ENCODE peak calls at places on chromosomes 5 and 9, in ten cellular contexts. P is K562; T is stimulated activated CD8-positive, alpha-beta memory T cell treated with anti-CD3 and anti-CD28 coated beads, Interleukin-15, amount 100 ng/mL, for 1 hour; S is tibial artery; U is transverse colon; R is NCI-H2171 treated with DMSO at 0.1 percent for 48 hours; G is fibroblast of the conjunctiva; F is stimulated activated CD4-positive, alpha-beta T cell treated with anti-CD3 and anti-CD28 coated beads, Interleukin-4, amount 100 ng/mL, for 1 hour; W is GM23338; N is heart right ventricle. Q is an unnamed sample.

GRCh38 chr9:105004466-105005090 is 76.6 kb upstream of the ABCA1 start:
- DNase-seq in U (no peak), N (no peak), F (no peak), G (no peak), T (no peak), W (no peak), R (no peak), P (no peak), S (no peak), Q (no peak)

GRCh38 chr5:74542477-74542876 is 98.1 kb downstream of the ENC1 start:
- DNase-seq in N (no peak), F (no peak), T (no peak), R (no peak), S (no peak), W (no peak), G (no peak), P (no peak), U (no peak), Q (no peak)

GRCh38 chr5:78803386-78803785 is 154.8 kb upstream of the LHFPL2 start:
- DNase-seq in P (no peak), N (peak; percentile 56), T (no peak), W (no peak), S (peak; percentile 95), U (peak; percentile 41), G (peak; percentile 76), F (no peak), R (no peak), Q (no peak)

GRCh38 chr5:27592231-27592630 is 553.8 kb upstream of the CDH9 start:
- DNase-seq in N (no peak), U (no peak), T (no peak), R (no peak), F (no peak), G (no peak), P (no peak), W (peak; percentile 9), S (no peak), Q (no peak)

GRCh38 chr9:119322137-119322695 is 47.0 kb downstream of the BRINP1 start:
- DNase-seq in W (no peak), N (peak; percentile 46), G (no peak), F (no peak), R (no peak), U (no peak), P (no peak), T (no peak), S (peak; percentile 91), Q (no peak)

GRCh38 chr9:107447834-107448233 is 41.7 kb downstream of the KLF4 start:
- DNase-seq in F (no peak), S (no peak), P (no peak), T (no peak), U (no peak), G (no peak), N (no peak), W (no peak), R (no peak), Q (no peak)

GRCh38 chr5:52743970-52744369 is 43.7 kb upstream of the ITGA1 start:
- DNase-seq in U (no peak), R (no peak), T (no peak), S (no peak), G (no peak), F (peak; percentile 11), W (peak; percentile 14), P (no peak), N (peak; percentile 4), Q (no peak)

GRCh38 chr5:38715671-38716070 is 130.1 kb upstream of the OSMR start:
- DNase-seq in N (no peak), T (no peak), F (no peak), P (no peak), R (no peak), W (no peak), S (no peak), U (no peak), G (no peak), Q (peak; percentile 48)

GRCh38 chr5:180691046-180691445 is 41.6 kb upstream of the FLT4 start:
- DNase-seq in W (no peak), S (no peak), G (no peak), R (no peak), P (no peak), F (no peak), N (no peak), T (no peak), U (no peak), Q (no peak)

GRCh38 chr9:15724006-15724405 is 171.2 kb downstream of the CCDC171 start:
- DNase-seq in T (no peak), P (no peak), S (no peak), W (no peak), R (no peak), F (no peak), N (no peak), G (peak; percentile 72), U (no peak), Q (no peak)

GRCh38 chr9:136385015-136385414 is 11.5 kb upstream of the CARD9 start:
- DNase-seq in R (no peak), S (no peak), U (no peak), G (no peak), P (no peak), W (no peak), N (no peak), T (no peak), F (no peak), Q (no peak)

GRCh38 chr5:1182633-1183423 is 18.6 kb upstream of the SLC6A19 start:
- DNase-seq in W (no peak), P (peak; percentile 32), S (no peak), N (no peak), T (no peak), R (no peak), U (peak; percentile 58), F (no peak), G (no peak), Q (no peak)

GRCh38 chr5:94362857-94363256 is 255.5 kb downstream of the KIAA0825 start:
- DNase-seq in N (no peak), S (no peak), U (no peak), T (no peak), F (no peak), R (no peak), G (no peak), P (no peak), W (no peak), Q (no peak)

Q was measured in neural progenitor cell.